ENCODE peak calls at places on chromosomes 12 and 14, in nine cellular contexts. S is neural crest cell, W is tibial artery, T is GM13976, L is dorsolateral prefrontal cortex, P is AG10803, C is type B pancreatic cell, Q is H9, I is WERI-Rb-1. B is an unnamed sample.

GRCh38 chr14:84527706-84528105 is 1002.2 kb upstream of the FLRT2 start:
- DNase-seq in T (no peak), W (no peak), L (no peak), C (no peak), P (no peak), I (no peak), Q (no peak), S (no peak), B (no peak)

GRCh38 chr12:94636462-94637085 is 13.8 kb downstream of the TMCC3 start:
- DNase-seq in S (no peak), C (no peak), T (no peak), P (no peak), Q (no peak), W (no peak), I (peak), L (no peak), B (no peak)

GRCh38 chr12:47954058-47954457 is 9.3 kb upstream of the TMEM106C start:
- DNase-seq in S (no peak), L (no peak), I (no peak), Q (no peak), C (no peak), W (no peak), P (no peak), T (no peak), B (no peak)

GRCh38 chr12:87775051-87775450 is 254.2 kb downstream of the C12orf50 start:
- DNase-seq in T (no peak), I (no peak), Q (no peak), S (no peak), W (no peak), P (no peak), L (no peak), C (no peak), B (no peak)

GRCh38 chr12:1533205-1533601 is 61.2 kb downstream of the FBXL14 start:
- DNase-seq in W (no peak), S (no peak), C (no peak), P (peak), L (no peak), T (peak), Q (peak), I (no peak), B (peak)

GRCh38 chr12:28583771-28584261 is 393.6 kb downstream of the CCDC91 start:
- DNase-seq in W (no peak), C (no peak), Q (no peak), T (no peak), L (no peak), P (peak), I (no peak), S (no peak), B (no peak)

GRCh38 chr12:75814856-75815754 is 216.5 kb downstream of the PHLDA1 start:
- DNase-seq in S (no peak), P (peak), I (peak), W (no peak), T (peak), C (no peak), L (no peak), Q (no peak), B (peak)

GRCh38 chr14:35818346-35819115 is 7.6 kb upstream of the BRMS1L start:
- DNase-seq in T (peak), W (no peak), P (peak), L (peak), C (no peak), S (peak), Q (no peak), I (peak), B (peak)

GRCh38 chr12:112061127-112061526 is 47.5 kb downstream of the NAA25 start:
- DNase-seq in T (no peak), Q (no peak), C (no peak), L (no peak), S (no peak), P (no peak), I (no peak), W (no peak), B (no peak)

GRCh38 chr14:96100171-96101064 is 61.3 kb downstream of the C14orf132 start:
- DNase-seq in Q (peak), I (peak), W (peak), C (no peak), S (peak), L (peak), T (peak), P (peak), B (peak)

GRCh38 chr14:92565040-92565717 is 51.6 kb downstream of the RIN3 start:
- DNase-seq in P (no peak), S (no peak), I (no peak), W (no peak), T (no peak), Q (no peak), L (no peak), C (no peak), B (no peak)

DNA sequence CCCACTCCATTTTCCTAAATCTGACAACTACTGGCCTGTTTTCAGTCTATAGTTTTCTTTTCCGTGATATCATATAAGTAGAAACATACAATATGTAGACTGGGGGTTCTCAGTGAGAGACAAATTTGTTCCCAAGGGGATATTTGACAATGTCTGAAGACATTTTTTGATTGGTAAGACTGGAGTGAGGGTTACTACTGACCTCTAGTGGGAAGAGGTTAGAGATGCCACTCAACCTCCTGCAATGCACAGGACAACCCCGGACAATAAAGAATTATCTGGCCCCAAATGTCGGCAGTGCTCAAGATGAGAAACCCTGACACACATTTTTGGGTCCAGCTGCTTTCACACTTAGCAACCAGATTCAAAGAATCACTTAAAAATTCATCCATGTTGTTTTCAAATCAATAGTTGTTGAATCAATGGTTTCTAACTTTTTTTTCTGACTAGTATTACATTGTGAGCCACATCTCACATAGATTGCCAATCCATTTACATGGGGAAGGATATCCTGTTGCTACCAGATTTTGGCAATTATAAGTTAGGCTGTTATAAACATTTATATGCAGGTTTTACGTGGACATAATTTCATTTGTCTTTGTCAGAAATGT is 307.1 kb downstream of the RPL10L start:
- DNase-seq in W (no peak), T (no peak), I (peak), S (peak), L (no peak), C (no peak), Q (peak), P (no peak), B (peak)
- TF ChIP-seq CTCF in W (peak), T (peak), I (peak), S (peak), L (peak), C (peak), Q (peak), P (peak), B (peak)

GRCh38 chr12:54138219-54138618 is 50.6 kb downstream of the SMUG1 start:
- DNase-seq in Q (no peak), T (no peak), P (no peak), I (no peak), C (no peak), L (no peak), S (no peak), W (no peak), B (no peak)

GRCh38 chr12:54140958-54141388 is 47.8 kb downstream of the SMUG1 start:
- DNase-seq in L (no peak), C (no peak), P (peak), S (no peak), T (no peak), I (peak), Q (no peak), W (peak), B (no peak)

GRCh38 chr12:54136844-54137580 is 51.8 kb downstream of the SMUG1 start:
- DNase-seq in Q (no peak), W (no peak), I (no peak), T (no peak), S (no peak), C (no peak), P (peak), L (no peak), B (no peak)

GRCh38 chr12:54141534-54142475 is 47.0 kb downstream of the SMUG1 start:
- DNase-seq in W (peak), C (no peak), Q (no peak), S (no peak), T (no peak), P (peak), I (no peak), L (no peak), B (no peak)

GRCh38 chr12:54139030-54139429 is 49.8 kb downstream of the SMUG1 start:
- DNase-seq in L (no peak), S (no peak), Q (no peak), P (no peak), I (peak), C (no peak), T (no peak), W (no peak), B (no peak)
- TF ChIP-seq CTCF in L (no peak), S (no peak), Q (no peak), P (no peak), I (peak), C (no peak), T (no peak), W (no peak), B (no peak)

GRCh38 chr14:68297011-68297410 is 477.4 kb downstream of the RAD51B start:
- DNase-seq in L (no peak), T (no peak), Q (no peak), C (no peak), P (peak), W (no peak), I (no peak), S (no peak), B (no peak)

GRCh38 chr14:68300608-68301007 is 481.0 kb downstream of the RAD51B start:
- DNase-seq in T (no peak), C (no peak), Q (no peak), W (no peak), I (no peak), L (no peak), S (no peak), P (no peak), B (no peak)

GRCh38 chr14:68295316-68295816 is 475.8 kb downstream of the RAD51B start:
- DNase-seq in L (no peak), C (no peak), P (no peak), I (peak), S (no peak), T (no peak), W (no peak), Q (peak), B (no peak)

GRCh38 chr14:68293404-68293803 is 473.8 kb downstream of the RAD51B start:
- DNase-seq in C (no peak), S (no peak), Q (no peak), I (no peak), L (no peak), P (no peak), W (no peak), T (no peak), B (no peak)

GRCh38 chr14:68297871-68298468 is 478.4 kb downstream of the RAD51B start:
- DNase-seq in S (no peak), L (no peak), Q (peak), T (no peak), W (no peak), C (no peak), I (no peak), P (peak), B (no peak)
- TF ChIP-seq CTCF in S (no peak), L (no peak), Q (peak), T (no peak), W (peak), C (peak), I (peak), P (peak), B (no peak)

GRCh38 chr12:108367436-108367835 is 28.3 kb upstream of the CMKLR1 start:
- DNase-seq in I (no peak), S (no peak), P (peak), Q (no peak), T (no peak), W (peak), C (no peak), L (no peak), B (no peak)

GRCh38 chr12:108371801-108372344 is 32.8 kb upstream of the CMKLR1 start:
- DNase-seq in P (peak), S (no peak), W (peak), I (no peak), C (no peak), T (no peak), L (no peak), Q (no peak), B (no peak)

GRCh38 chr12:108373111-108373510 is 34.0 kb upstream of the CMKLR1 start:
- DNase-seq in P (no peak), I (no peak), T (no peak), Q (no peak), S (no peak), L (no peak), W (no peak), C (no peak), B (no peak)

GRCh38 chr12:108368089-108368488 is 29.0 kb upstream of the CMKLR1 start:
- DNase-seq in W (no peak), P (no peak), I (no peak), T (no peak), S (no peak), Q (no peak), C (no peak), L (no peak), B (no peak)

DNA sequence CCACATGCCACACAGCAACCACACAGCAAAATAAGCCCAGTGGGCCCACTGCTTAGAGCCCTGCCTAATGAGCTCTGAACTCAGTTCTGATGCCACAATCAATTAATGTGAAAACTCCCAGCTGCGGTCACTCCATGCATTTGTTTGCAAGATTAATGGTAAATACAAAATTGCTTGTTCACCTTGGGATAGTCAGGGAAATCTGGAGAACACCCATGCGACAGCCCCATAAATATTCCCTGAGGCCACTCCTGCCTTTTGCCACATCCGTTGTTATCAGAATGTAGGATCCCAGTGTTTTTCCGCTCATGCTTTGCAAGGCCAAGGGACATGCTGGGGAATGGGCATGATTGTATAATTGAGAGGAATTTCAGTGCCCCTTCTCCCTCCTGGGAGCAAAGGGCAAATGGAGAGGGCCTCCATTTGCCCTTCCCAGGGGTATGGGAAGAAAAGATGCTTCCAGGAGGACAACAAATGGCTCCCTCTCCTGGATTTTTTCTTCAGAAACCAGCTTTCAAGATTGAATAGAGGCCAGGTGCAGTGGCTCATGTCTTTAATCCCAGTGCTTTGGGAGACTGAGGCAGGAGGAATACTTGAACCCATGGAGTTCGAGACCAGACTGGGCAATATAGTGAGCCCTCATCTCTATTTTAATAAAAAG is 30.8 kb upstream of the CMKLR1 start:
- DNase-seq in C (no peak), S (no peak), Q (no peak), P (no peak), W (no peak), I (no peak), T (no peak), L (no peak), B (no peak)
- TF ChIP-seq CTCF in C (no peak), S (no peak), Q (peak), P (no peak), W (no peak), I (no peak), T (no peak), L (no peak), B (no peak)

GRCh38 chr12:78118036-78118435 is 287.3 kb downstream of the NAV3 start:
- DNase-seq in W (no peak), L (peak), S (no peak), C (no peak), P (peak), T (no peak), I (peak), Q (peak), B (no peak)
- TF ChIP-seq CTCF in W (no peak), L (no peak), S (no peak), C (no peak), P (peak), T (no peak), I (peak), Q (peak), B (peak)